ENCODE peak calls at places on chromosomes 11 and 22, in ten cellular contexts. I is fibroblast of mammary gland; A is GM19239; B is EH; S is activated CD4-positive, alpha-beta T cell treated with anti-CD3 and anti-CD28 coated beads, Interleukin-2, amount 50 U/mL, for 48 hours; P is B cell; V is lower lobe of right lung; X is amniotic epithelial cell; J is GM13977; U is ACHN. D is an unnamed sample.

GRCh38 chr11:7281083-7281482 is 29.4 kb downstream of the SYT9 start:
- DNase-seq in B (no peak), X (no peak), I (no peak), J (no peak), A (no peak), V (no peak), U (peak), S (no peak), P (no peak), D (no peak)

GRCh38 chr11:28505216-28505615 is 397.0 kb downstream of the METTL15 start:
- DNase-seq in P (no peak), U (no peak), X (peak), J (no peak), B (peak), S (no peak), I (no peak), V (no peak), A (no peak), D (no peak)

GRCh38 chr11:114348200-114349191 is 51.8 kb downstream of the C11orf71 start:
- DNase-seq in A (no peak), S (peak), J (peak), X (peak), P (no peak), U (peak), V (no peak), B (peak), I (peak), D (no peak)

GRCh38 chr11:118245946-118246562 is 6.1 kb downstream of the MPZL3 start:
- DNase-seq in P (no peak), B (no peak), X (no peak), J (no peak), V (no peak), A (no peak), S (no peak), I (no peak), U (no peak), D (no peak)

GRCh38 chr22:31977141-31977781 is 32.9 kb downstream of the YWHAH start:
- DNase-seq in U (peak), V (peak), P (peak), J (peak), X (peak), A (peak), B (peak), S (peak), I (peak), D (peak)

GRCh38 chr11:134069996-134070845 is 1.3 kb downstream of the JAM3 start:
- DNase-seq in P (no peak), A (no peak), V (no peak), J (no peak), B (no peak), I (no peak), X (no peak), S (no peak), U (no peak), D (no peak)

GRCh38 chr11:73218106-73218829 is at the start of gene P2RY2:
- DNase-seq in I (no peak), V (peak), U (peak), A (no peak), X (peak), P (peak), J (peak), S (peak), B (peak), D (no peak)

GRCh38 chr11:86119062-86119461 is 50.2 kb upstream of the PICALM start:
- DNase-seq in A (no peak), X (peak), I (no peak), P (no peak), V (no peak), S (no peak), U (no peak), B (peak), J (no peak), D (no peak)

GRCh38 chr11:131910491-131911387 is 540.3 kb downstream of the NTM start:
- DNase-seq in X (peak), P (no peak), V (no peak), I (peak), B (peak), U (no peak), A (no peak), S (no peak), J (no peak), D (no peak)

GRCh38 chr22:19760652-19761002 is at the start of gene TBX1:
- DNase-seq in S (no peak), B (no peak), A (no peak), U (no peak), V (no peak), P (no peak), I (no peak), J (no peak), X (no peak), D (no peak)

GRCh38 chr22:39241632-39242388 is 3.0 kb downstream of the PDGFB start:
- DNase-seq in B (no peak), P (peak), A (no peak), V (no peak), J (no peak), S (no peak), U (no peak), I (no peak), X (no peak), D (peak)